ENCODE peak calls at places on chromosomes 5 and 9, in seven cellular contexts. N is M059J, U is thyroid gland, F is Daoy, J is NCI-H2081, Y is HS-27A, Q is progenitor cell of endocrine pancreas. P is an unnamed sample.

GRCh38 chr9:13324988-13325387 is 45.5 kb upstream of the MPDZ start:
- DNase-seq in Q (no peak), J (no peak), U (no peak), Y (no peak), N (peak; percentile 1), F (no peak), P (peak; percentile 5)

GRCh38 chr5:102858221-102858620 is 103.1 kb downstream of the PAM start:
- DNase-seq in F (no peak), U (no peak), Y (no peak), J (no peak), N (no peak), Q (no peak), P (no peak)

GRCh38 chr9:71719088-71719487 is 49.2 kb downstream of the CEMIP2 start:
- DNase-seq in F (no peak), Y (no peak), J (no peak), U (no peak), Q (no peak), N (no peak), P (no peak)

GRCh38 chr9:20640331-20641187 is 18.3 kb upstream of the MLLT3 start:
- DNase-seq in F (peak; percentile 67), Y (no peak), N (peak; percentile 90), J (peak; percentile 80), U (peak; percentile 97), Q (no peak), P (peak; percentile 29)

GRCh38 chr5:43482490-43483064 is 1.1 kb downstream of the TMEM267 start:
- DNase-seq in Q (no peak), U (no peak), J (no peak), N (peak; percentile 40), Y (peak; percentile 24), F (peak; percentile 3), P (no peak)

GRCh38 chr9:91424403-91425176 is 958 bp upstream of the NFIL3 start:
- DNase-seq in F (peak; percentile 77), U (peak; percentile 80), N (peak; percentile 77), J (peak; percentile 49), Q (peak; percentile 40), Y (no peak), P (peak; percentile 21)

GRCh38 chr9:122221223-122221811 is 7.4 kb downstream of the LHX6 start:
- DNase-seq in U (no peak), F (no peak), J (no peak), Q (no peak), Y (no peak), N (no peak), P (no peak)

GRCh38 chr9:86353591-86354047 is 591 bp downstream of the TUT7 start:
- DNase-seq in J (peak; percentile 34), Q (no peak), Y (peak; percentile 7), F (peak; percentile 44), U (peak; percentile 39), N (peak; percentile 57), P (no peak)

GRCh38 chr5:59813761-59814562 is 79.6 kb downstream of the PDE4D start:
- DNase-seq in N (peak; percentile 85), U (no peak), Y (peak; percentile 68), Q (peak; percentile 24), F (peak; percentile 60), J (peak; percentile 55), P (no peak)

GRCh38 chr5:74124826-74125225 is 498.8 kb downstream of the ARHGEF28 start:
- DNase-seq in Q (no peak), N (peak; percentile 75), Y (no peak), J (peak; percentile 6), F (no peak), U (no peak), P (no peak)

GRCh38 chr9:110426052-110426709 is 88.5 kb upstream of the TXNDC8 start:
- DNase-seq in Q (no peak), J (no peak), Y (no peak), N (peak; percentile 58), F (no peak), U (no peak), P (no peak)

GRCh38 chr5:116864157-116864837 is 289.7 kb upstream of the SEMA6A start:
- DNase-seq in Y (no peak), U (peak; percentile 19), J (no peak), F (no peak), N (no peak), Q (no peak), P (no peak)

GRCh38 chr9:108290839-108291585 is 564.8 kb downstream of the ACTL7B start:
- DNase-seq in U (no peak), Y (no peak), J (no peak), Q (no peak), N (no peak), F (no peak), P (no peak)

GRCh38 chr9:130940693-130941576 is 1.9 kb upstream of the FIBCD1 start:
- DNase-seq in Y (no peak), U (peak; percentile 87), F (peak; percentile 78), Q (peak; percentile 89), N (peak; percentile 66), J (peak; percentile 85), P (no peak)

P was measured in anterior cingulate cortex.